ENCODE peak calls at places on chromosomes 1 and 21, in six cellular contexts. M, K, J, T, L and W are unnamed samples.

GRCh38 chr1:62294211-62294610 is 25.0 kb downstream of the KANK4 start:
- DNase-seq in K (peak), T (peak), L (peak), M (no peak), J (no peak), W (peak)

GRCh38 chr1:110007458-110007857 is 22.9 kb downstream of the AHCYL1 start:
- DNase-seq in L (no peak), M (no peak), T (no peak), K (no peak), J (no peak), W (no peak)

GRCh38 chr1:226661271-226661670 is 77.8 kb downstream of the ITPKB start:
- DNase-seq in J (no peak), K (no peak), T (no peak), M (no peak), L (no peak), W (no peak)

GRCh38 chr1:11245248-11245647 is 17.1 kb downstream of the MTOR start:
- DNase-seq in J (no peak), L (no peak), K (no peak), M (no peak), T (no peak), W (no peak)

GRCh38 chr1:150922519-150922975 is 3.6 kb upstream of the SETDB1 start:
- DNase-seq in J (no peak), T (peak), L (peak), K (peak), M (peak), W (peak)

GRCh38 chr1:225921734-225922709 is 2.0 kb downstream of the PYCR2 start:
- DNase-seq in T (no peak), L (peak), K (no peak), J (no peak), M (no peak), W (no peak)

GRCh38 chr1:7536891-7537591 is 234.1 kb upstream of the VAMP3 start:
- DNase-seq in K (no peak), J (no peak), M (no peak), T (no peak), L (no peak), W (no peak)

GRCh38 chr21:37712204-37712934 is 203.9 kb downstream of the KCNJ6 start:
- DNase-seq in K (peak), T (peak), M (no peak), L (peak), J (peak), W (peak)

GRCh38 chr1:116923421-116923820 is 13.7 kb downstream of the PTGFRN start:
- DNase-seq in M (no peak), J (no peak), K (no peak), T (no peak), L (no peak), W (no peak)